ENCODE peak calls at places on chromosomes 2 and 18, in ten cellular contexts. One of them, this sample, is unnamed.

GRCh38 chr2:111534816-111535803 is 348.9 kb downstream of the ANAPC1 start:
- DNase-seq in stimulated activated CD4-positive, alpha-beta T cell treated with anti-CD3 and anti-CD28 coated beads, Interleukin-4, amount 100 ng/mL, for 1 hour: no peak
- DNase-seq in nucleus accumbens: no peak
- DNase-seq in DMS 273 treated with DMSO at 0.1 percent for 48 hours: no peak
- DNase-seq in neuronal stem cell: no peak
- DNase-seq in germinal center: no peak
- DNase-seq in sciatic nerve: no peak
- DNase-seq in breast epithelium: no peak
- DNase-seq in memory B cell: no peak
- DNase-seq in H7: peak; percentile 39
- DNase-seq in this sample: no peak

GRCh38 chr18:48660346-48661228 is 121.8 kb downstream of the CTIF start:
- DNase-seq in stimulated activated CD4-positive, alpha-beta T cell treated with anti-CD3 and anti-CD28 coated beads, Interleukin-4, amount 100 ng/mL, for 1 hour: no peak
- DNase-seq in nucleus accumbens: no peak
- DNase-seq in DMS 273 treated with DMSO at 0.1 percent for 48 hours: no peak
- DNase-seq in neuronal stem cell: no peak
- DNase-seq in germinal center: no peak
- DNase-seq in sciatic nerve: no peak
- DNase-seq in breast epithelium: no peak
- DNase-seq in memory B cell: no peak
- DNase-seq in H7: no peak
- DNase-seq in this sample: peak; percentile 37

GRCh38 chr2:1162768-1163584 is 212.3 kb downstream of the SNTG2 start:
- DNase-seq in stimulated activated CD4-positive, alpha-beta T cell treated with anti-CD3 and anti-CD28 coated beads, Interleukin-4, amount 100 ng/mL, for 1 hour: peak; percentile 45
- DNase-seq in nucleus accumbens: no peak
- DNase-seq in DMS 273 treated with DMSO at 0.1 percent for 48 hours: no peak
- DNase-seq in neuronal stem cell: no peak
- DNase-seq in germinal center: no peak
- DNase-seq in sciatic nerve: no peak
- DNase-seq in breast epithelium: no peak
- DNase-seq in memory B cell: no peak
- DNase-seq in H7: no peak
- DNase-seq in this sample: no peak

GRCh38 chr18:37567061-37567993 is 1.7 kb upstream of the CELF4 start:
- DNase-seq in stimulated activated CD4-positive, alpha-beta T cell treated with anti-CD3 and anti-CD28 coated beads, Interleukin-4, amount 100 ng/mL, for 1 hour: no peak
- DNase-seq in nucleus accumbens: no peak
- DNase-seq in DMS 273 treated with DMSO at 0.1 percent for 48 hours: no peak
- DNase-seq in neuronal stem cell: no peak
- DNase-seq in germinal center: no peak
- DNase-seq in sciatic nerve: no peak
- DNase-seq in breast epithelium: no peak
- DNase-seq in memory B cell: no peak
- DNase-seq in H7: peak; percentile 80
- DNase-seq in this sample: no peak

GRCh38 chr2:104033399-104033798 is 820.5 kb upstream of the POU3F3 start:
- DNase-seq in stimulated activated CD4-positive, alpha-beta T cell treated with anti-CD3 and anti-CD28 coated beads, Interleukin-4, amount 100 ng/mL, for 1 hour: no peak
- DNase-seq in nucleus accumbens: no peak
- DNase-seq in DMS 273 treated with DMSO at 0.1 percent for 48 hours: no peak
- DNase-seq in neuronal stem cell: peak; percentile 24
- DNase-seq in germinal center: peak; percentile 2
- DNase-seq in sciatic nerve: no peak
- DNase-seq in breast epithelium: no peak
- DNase-seq in memory B cell: no peak
- DNase-seq in H7: no peak
- DNase-seq in this sample: no peak

GRCh38 chr2:26557244-26557925 is 79.5 kb upstream of the OTOF start:
- DNase-seq in stimulated activated CD4-positive, alpha-beta T cell treated with anti-CD3 and anti-CD28 coated beads, Interleukin-4, amount 100 ng/mL, for 1 hour: no peak
- DNase-seq in nucleus accumbens: no peak
- DNase-seq in DMS 273 treated with DMSO at 0.1 percent for 48 hours: no peak
- DNase-seq in neuronal stem cell: no peak
- DNase-seq in germinal center: no peak
- DNase-seq in sciatic nerve: no peak
- DNase-seq in breast epithelium: peak; percentile 20
- DNase-seq in memory B cell: no peak
- DNase-seq in H7: no peak
- DNase-seq in this sample: no peak

GRCh38 chr18:9901377-9901776 is 12.4 kb upstream of the VAPA start:
- DNase-seq in stimulated activated CD4-positive, alpha-beta T cell treated with anti-CD3 and anti-CD28 coated beads, Interleukin-4, amount 100 ng/mL, for 1 hour: no peak
- DNase-seq in nucleus accumbens: no peak
- DNase-seq in DMS 273 treated with DMSO at 0.1 percent for 48 hours: no peak
- DNase-seq in neuronal stem cell: no peak
- DNase-seq in germinal center: no peak
- DNase-seq in sciatic nerve: no peak
- DNase-seq in breast epithelium: no peak
- DNase-seq in memory B cell: no peak
- DNase-seq in H7: no peak
- DNase-seq in this sample: no peak

GRCh38 chr2:149703281-149703680 is 115.7 kb upstream of the MMADHC start:
- DNase-seq in stimulated activated CD4-positive, alpha-beta T cell treated with anti-CD3 and anti-CD28 coated beads, Interleukin-4, amount 100 ng/mL, for 1 hour: no peak
- DNase-seq in nucleus accumbens: no peak
- DNase-seq in DMS 273 treated with DMSO at 0.1 percent for 48 hours: no peak
- DNase-seq in neuronal stem cell: no peak
- DNase-seq in germinal center: no peak
- DNase-seq in sciatic nerve: no peak
- DNase-seq in breast epithelium: no peak
- DNase-seq in memory B cell: no peak
- DNase-seq in H7: no peak
- DNase-seq in this sample: no peak

GRCh38 chr2:225326969-225327368 is 72.5 kb upstream of the NYAP2 start:
- DNase-seq in stimulated activated CD4-positive, alpha-beta T cell treated with anti-CD3 and anti-CD28 coated beads, Interleukin-4, amount 100 ng/mL, for 1 hour: no peak
- DNase-seq in nucleus accumbens: no peak
- DNase-seq in DMS 273 treated with DMSO at 0.1 percent for 48 hours: no peak
- DNase-seq in neuronal stem cell: no peak
- DNase-seq in germinal center: no peak
- DNase-seq in sciatic nerve: no peak
- DNase-seq in breast epithelium: no peak
- DNase-seq in memory B cell: no peak
- DNase-seq in H7: no peak
- DNase-seq in this sample: no peak

GRCh38 chr18:78642561-78643398 is 336.8 kb upstream of the SALL3 start:
- DNase-seq in stimulated activated CD4-positive, alpha-beta T cell treated with anti-CD3 and anti-CD28 coated beads, Interleukin-4, amount 100 ng/mL, for 1 hour: no peak
- DNase-seq in nucleus accumbens: no peak
- DNase-seq in DMS 273 treated with DMSO at 0.1 percent for 48 hours: no peak
- DNase-seq in neuronal stem cell: no peak
- DNase-seq in germinal center: no peak
- DNase-seq in sciatic nerve: no peak
- DNase-seq in breast epithelium: no peak
- DNase-seq in memory B cell: no peak
- DNase-seq in H7: no peak
- DNase-seq in this sample: no peak

GRCh38 chr2:55888941-55889340 is 34.6 kb downstream of the EFEMP1 start:
- DNase-seq in stimulated activated CD4-positive, alpha-beta T cell treated with anti-CD3 and anti-CD28 coated beads, Interleukin-4, amount 100 ng/mL, for 1 hour: no peak
- DNase-seq in nucleus accumbens: no peak
- DNase-seq in DMS 273 treated with DMSO at 0.1 percent for 48 hours: no peak
- DNase-seq in neuronal stem cell: peak; percentile 55
- DNase-seq in germinal center: no peak
- DNase-seq in sciatic nerve: no peak
- DNase-seq in breast epithelium: no peak
- DNase-seq in memory B cell: no peak
- DNase-seq in H7: peak; percentile 4
- DNase-seq in this sample: no peak

GRCh38 chr2:214904634-214905033 is 95.2 kb upstream of the BARD1 start:
- DNase-seq in stimulated activated CD4-positive, alpha-beta T cell treated with anti-CD3 and anti-CD28 coated beads, Interleukin-4, amount 100 ng/mL, for 1 hour: no peak
- DNase-seq in nucleus accumbens: no peak
- DNase-seq in DMS 273 treated with DMSO at 0.1 percent for 48 hours: no peak
- DNase-seq in neuronal stem cell: no peak
- DNase-seq in germinal center: no peak
- DNase-seq in sciatic nerve: no peak
- DNase-seq in breast epithelium: no peak
- DNase-seq in memory B cell: no peak
- DNase-seq in H7: peak; percentile 15
- DNase-seq in this sample: no peak

GRCh38 chr2:74092236-74092635 is 55.5 kb downstream of the BOLA3 start:
- DNase-seq in stimulated activated CD4-positive, alpha-beta T cell treated with anti-CD3 and anti-CD28 coated beads, Interleukin-4, amount 100 ng/mL, for 1 hour: no peak
- DNase-seq in nucleus accumbens: no peak
- DNase-seq in DMS 273 treated with DMSO at 0.1 percent for 48 hours: no peak
- DNase-seq in neuronal stem cell: no peak
- DNase-seq in germinal center: no peak
- DNase-seq in sciatic nerve: no peak
- DNase-seq in breast epithelium: no peak
- DNase-seq in memory B cell: no peak
- DNase-seq in H7: no peak
- DNase-seq in this sample: no peak